ENCODE peak calls at places on chromosomes 3 and 15, in seven cellular contexts. One of them, this sample, is unnamed.

GRCh38 chr3:65894679-65895078 is 144.0 kb downstream of the MAGI1 start:
- ATAC-seq in natural killer cell: no peak
- ATAC-seq in K562: no peak
- ATAC-seq in left cardiac atrium: peak
- ATAC-seq in omental fat pad: no peak
- ATAC-seq in sciatic nerve: no peak
- ATAC-seq in WTC11: no peak
- ATAC-seq in this sample: no peak

GRCh38 chr3:175146258-175146657 is 287.1 kb downstream of the NAALADL2 start:
- ATAC-seq in natural killer cell: no peak
- ATAC-seq in K562: no peak
- ATAC-seq in left cardiac atrium: no peak
- ATAC-seq in omental fat pad: no peak
- ATAC-seq in sciatic nerve: no peak
- ATAC-seq in WTC11: no peak
- ATAC-seq in this sample: no peak

GRCh38 chr15:76127880-76128279 is 68.1 kb downstream of the TMEM266 start:
- ATAC-seq in natural killer cell: no peak
- ATAC-seq in K562: no peak
- ATAC-seq in left cardiac atrium: no peak
- ATAC-seq in omental fat pad: no peak
- ATAC-seq in sciatic nerve: no peak
- ATAC-seq in WTC11: no peak
- ATAC-seq in this sample: no peak

GRCh38 chr3:119331661-119332060 is 37.5 kb downstream of the ARHGAP31 start:
- ATAC-seq in natural killer cell: no peak
- ATAC-seq in K562: no peak
- ATAC-seq in left cardiac atrium: peak
- ATAC-seq in omental fat pad: no peak
- ATAC-seq in sciatic nerve: peak
- ATAC-seq in WTC11: no peak
- ATAC-seq in this sample: no peak

GRCh38 chr15:88398011-88398410 is 69.2 kb downstream of the MRPL46 start:
- ATAC-seq in natural killer cell: no peak
- ATAC-seq in K562: no peak
- ATAC-seq in left cardiac atrium: no peak
- ATAC-seq in omental fat pad: no peak
- ATAC-seq in sciatic nerve: no peak
- ATAC-seq in WTC11: no peak
- ATAC-seq in this sample: no peak

GRCh38 chr15:43877371-43877770 is 50.6 kb downstream of the WDR76 start:
- ATAC-seq in natural killer cell: no peak
- ATAC-seq in K562: no peak
- ATAC-seq in left cardiac atrium: peak
- ATAC-seq in omental fat pad: no peak
- ATAC-seq in sciatic nerve: no peak
- ATAC-seq in WTC11: no peak
- ATAC-seq in this sample: no peak

GRCh38 chr15:90358124-90359033 is 6.3 kb downstream of the ZNF774 start:
- ATAC-seq in natural killer cell: no peak
- ATAC-seq in K562: no peak
- ATAC-seq in left cardiac atrium: no peak
- ATAC-seq in omental fat pad: no peak
- ATAC-seq in sciatic nerve: no peak
- ATAC-seq in WTC11: no peak
- ATAC-seq in this sample: no peak

GRCh38 chr3:59436164-59436958 is 386.5 kb upstream of the CFAP20DC start:
- ATAC-seq in natural killer cell: no peak
- ATAC-seq in K562: no peak
- ATAC-seq in left cardiac atrium: no peak
- ATAC-seq in omental fat pad: no peak
- ATAC-seq in sciatic nerve: no peak
- ATAC-seq in WTC11: no peak
- ATAC-seq in this sample: no peak

GRCh38 chr3:127339943-127340861 is 52.4 kb upstream of the PRR20G start:
- ATAC-seq in natural killer cell: no peak
- ATAC-seq in K562: no peak
- ATAC-seq in left cardiac atrium: no peak
- ATAC-seq in omental fat pad: no peak
- ATAC-seq in sciatic nerve: no peak
- ATAC-seq in WTC11: no peak
- ATAC-seq in this sample: no peak

GRCh38 chr15:74185949-74186348 is 12.4 kb downstream of the ISLR start:
- ATAC-seq in natural killer cell: no peak
- ATAC-seq in K562: no peak
- ATAC-seq in left cardiac atrium: no peak
- ATAC-seq in omental fat pad: no peak
- ATAC-seq in sciatic nerve: no peak
- ATAC-seq in WTC11: no peak
- ATAC-seq in this sample: no peak

GRCh38 chr15:36818260-36818659 is 238.8 kb downstream of the CDIN1 start:
- ATAC-seq in natural killer cell: no peak
- ATAC-seq in K562: peak
- ATAC-seq in left cardiac atrium: no peak
- ATAC-seq in omental fat pad: no peak
- ATAC-seq in sciatic nerve: no peak
- ATAC-seq in WTC11: no peak
- ATAC-seq in this sample: no peak

GRCh38 chr3:63179862-63180522 is 98.1 kb upstream of the SYNPR start:
- ATAC-seq in natural killer cell: no peak
- ATAC-seq in K562: no peak
- ATAC-seq in left cardiac atrium: peak
- ATAC-seq in omental fat pad: no peak
- ATAC-seq in sciatic nerve: no peak
- ATAC-seq in WTC11: no peak
- ATAC-seq in this sample: no peak